ENCODE peak calls at places on chromosome 17, in eight cellular contexts. Z is LoVo; R is T-helper 1 cell; N is activated CD8-positive, alpha-beta T cell treated with anti-CD3 and anti-CD28 coated beads, Interleukin-2, amount 10 ng/mL, durations not matched to agents 7 days and 5 days; D is GM04504; B is fibroblast of villous mesenchyme; S is omental fat pad; T is hippocampal formation. H is an unnamed sample.

GRCh38 chr17:37825851-37826250 is 81.0 kb upstream of the HNF1B start:
- DNase-seq in R (no peak), S (no peak), N (no peak), Z (no peak), D (no peak), B (no peak), T (no peak), H (no peak)

GRCh38 chr17:28467456-28468025 is 5.9 kb upstream of the SLC13A2 start:
- DNase-seq in N (no peak), S (no peak), D (peak; percentile 39), B (peak; percentile 90), T (no peak), R (no peak), Z (no peak), H (peak; percentile 14)

GRCh38 chr17:79031996-79032875 is 8.3 kb downstream of the C1QTNF1 start:
- DNase-seq in T (no peak), D (no peak), R (no peak), B (no peak), S (no peak), N (no peak), Z (no peak), H (no peak)

GRCh38 chr17:4738136-4739121 is 1.2 kb upstream of the ZMYND15 start:
- DNase-seq in S (no peak), B (no peak), D (no peak), T (no peak), N (no peak), Z (peak; percentile 64), R (no peak), H (no peak)

GRCh38 chr17:55660171-55660886 is 62.3 kb downstream of the TMEM100 start:
- DNase-seq in N (no peak), R (no peak), B (peak; percentile 56), T (no peak), D (peak; percentile 29), Z (no peak), S (no peak), H (no peak)

GRCh38 chr17:72365857-72366415 is 245.1 kb downstream of the SOX9 start:
- DNase-seq in T (no peak), Z (no peak), D (no peak), R (no peak), B (no peak), N (no peak), S (no peak), H (no peak)

GRCh38 chr17:19017804-19018599 is 13.4 kb upstream of the FAM83G start:
- DNase-seq in D (no peak), B (no peak), R (no peak), S (no peak), N (no peak), Z (no peak), T (no peak), H (no peak)

GRCh38 chr17:42562845-42563509 is 1.0 kb downstream of the COASY start:
- DNase-seq in Z (no peak), S (no peak), N (no peak), B (peak; percentile 55), D (no peak), T (no peak), R (no peak), H (no peak)

GRCh38 chr17:82301300-82301915 is 16.0 kb downstream of the CD7 start:
- DNase-seq in T (no peak), N (no peak), D (no peak), B (no peak), Z (no peak), R (no peak), S (no peak), H (no peak)

GRCh38 chr17:2797632-2798031 is 1.4 kb downstream of the RAP1GAP2 start:
- DNase-seq in Z (no peak), B (no peak), T (no peak), S (no peak), D (no peak), N (no peak), R (no peak), H (no peak)

GRCh38 chr17:57354669-57355068 is 98.3 kb downstream of the MSI2 start:
- DNase-seq in S (no peak), Z (no peak), R (no peak), D (no peak), B (no peak), N (peak; percentile 47), T (no peak), H (peak; percentile 48)

GRCh38 chr17:14755002-14755401 is 454.1 kb downstream of the HS3ST3B1 start:
- DNase-seq in S (no peak), T (no peak), B (peak; percentile 12), D (no peak), N (no peak), Z (no peak), R (no peak), H (no peak)

GRCh38 chr17:78358538-78359215 is 1.2 kb downstream of the SOCS3 start:
- DNase-seq in R (no peak), B (peak; percentile 69), N (peak; percentile 34), D (no peak), T (no peak), S (no peak), Z (no peak), H (no peak)

GRCh38 chr17:50396261-50397110 is 837 bp downstream of the LRRC59 start:
- DNase-seq in N (peak; percentile 36), B (peak; percentile 71), T (no peak), D (peak; percentile 38), S (peak; percentile 36), Z (peak; percentile 71), R (no peak), H (no peak)

GRCh38 chr17:11356371-11356770 is 115.4 kb downstream of the SHISA6 start:
- DNase-seq in N (no peak), S (no peak), T (no peak), Z (no peak), B (no peak), D (no peak), R (no peak), H (no peak)

GRCh38 chr17:66633322-66633965 is 201.5 kb upstream of the CACNG5 start:
- DNase-seq in T (no peak), D (peak; percentile 24), N (peak; percentile 70), S (no peak), B (no peak), R (no peak), Z (no peak), H (peak; percentile 88)

GRCh38 chr17:81034168-81034777 is 678 bp upstream of the BAIAP2 start:
- DNase-seq in Z (no peak), B (no peak), N (no peak), T (no peak), S (no peak), R (no peak), D (no peak), H (no peak)

GRCh38 chr17:56653877-56654276 is 60.4 kb downstream of the NOG start:
- DNase-seq in D (peak; percentile 48), S (no peak), T (no peak), R (peak; percentile 16), N (peak; percentile 60), B (peak; percentile 37), Z (no peak), H (peak; percentile 50)

GRCh38 chr17:48905987-48906515 is 2.2 kb upstream of the UBE2Z start:
- DNase-seq in D (no peak), S (no peak), T (no peak), B (no peak), R (no peak), N (no peak), Z (no peak), H (no peak)

GRCh38 chr17:6374761-6375312 is 60.1 kb downstream of the AIPL1 start:
- DNase-seq in B (peak; percentile 7), N (peak; percentile 40), D (no peak), R (no peak), T (no peak), S (no peak), Z (no peak), H (no peak)

GRCh38 chr17:59623151-59623550 is 3.5 kb downstream of the CLTC start:
- DNase-seq in S (no peak), N (no peak), R (no peak), B (peak; percentile 18), D (no peak), Z (no peak), T (no peak), H (no peak)

GRCh38 chr17:69286257-69286656 is 40.7 kb downstream of the ABCA5 start:
- DNase-seq in S (no peak), D (no peak), R (no peak), N (no peak), B (no peak), Z (no peak), T (no peak), H (no peak)

GRCh38 chr17:34472363-34472762 is 107.0 kb upstream of the TMEM132E start:
- DNase-seq in B (no peak), S (no peak), N (no peak), T (no peak), Z (no peak), R (no peak), D (no peak), H (no peak)

GRCh38 chr17:73247728-73248127 is 14.0 kb downstream of the CPSF4L start:
- DNase-seq in D (no peak), T (no peak), S (no peak), Z (no peak), B (peak; percentile 40), N (no peak), R (no peak), H (no peak)

GRCh38 chr17:9212376-9213310 is 191.3 kb downstream of the NTN1 start:
- DNase-seq in S (no peak), Z (no peak), B (no peak), R (no peak), N (no peak), T (no peak), D (no peak), H (no peak)

H was measured in Jurkat, Clone E6-1.